ENCODE peak calls at places on chromosomes 13 and 19, in ten cellular contexts. One of them, this sample, is unnamed.

GRCh38 chr13:73329355-73329754 is 270.6 kb downstream of the KLF5 start:
- DNase-seq in A549: no peak
- DNase-seq in T-helper 2 cell treated with Interferon-gamma antibody and Interleukin-4, amounts not matched to agents 5 μg/mL and 100 μg/mL, for 36 hours: no peak
- DNase-seq in neural crest cell: no peak
- DNase-seq in SK-N-SH: no peak
- DNase-seq in stimulated activated CD4-positive, alpha-beta T cell treated with anti-CD3 and anti-CD28 coated beads, Interleukin-12 subunit alpha, Interleukin-12 subunit beta, amount 100 ng/mL, for 4 hours: no peak
- DNase-seq in H54: no peak
- DNase-seq in neural progenitor cell: no peak
- DNase-seq in NCI-H1105 treated with DMSO at 0.1 percent for 48 hours: no peak
- DNase-seq in activated CD4-positive, alpha-beta T cell treated with anti-CD3 and anti-CD28 coated beads for 24 hours: no peak
- DNase-seq in this sample: no peak

GRCh38 chr13:73177911-73178565 is 119.2 kb downstream of the KLF5 start:
- DNase-seq in neural crest cell: no peak
- DNase-seq in T-helper 2 cell treated with Interferon-gamma antibody and Interleukin-4, amounts not matched to agents 5 μg/mL and 100 μg/mL, for 36 hours: no peak
- DNase-seq in neural progenitor cell: no peak
- DNase-seq in activated CD4-positive, alpha-beta T cell treated with anti-CD3 and anti-CD28 coated beads for 24 hours: no peak
- DNase-seq in NCI-H1105 treated with DMSO at 0.1 percent for 48 hours: no peak
- DNase-seq in SK-N-SH: no peak
- DNase-seq in H54: no peak
- DNase-seq in A549: no peak
- DNase-seq in stimulated activated CD4-positive, alpha-beta T cell treated with anti-CD3 and anti-CD28 coated beads, Interleukin-12 subunit alpha, Interleukin-12 subunit beta, amount 100 ng/mL, for 4 hours: no peak
- DNase-seq in this sample: no peak

GRCh38 chr19:48171584-48172170 is 1.2 kb downstream of the ZSWIM9 start:
- DNase-seq in neural progenitor cell: no peak
- DNase-seq in A549: no peak
- DNase-seq in H54: no peak
- DNase-seq in T-helper 2 cell treated with Interferon-gamma antibody and Interleukin-4, amounts not matched to agents 5 μg/mL and 100 μg/mL, for 36 hours: no peak
- DNase-seq in neural crest cell: no peak
- DNase-seq in SK-N-SH: no peak
- DNase-seq in stimulated activated CD4-positive, alpha-beta T cell treated with anti-CD3 and anti-CD28 coated beads, Interleukin-12 subunit alpha, Interleukin-12 subunit beta, amount 100 ng/mL, for 4 hours: no peak
- DNase-seq in activated CD4-positive, alpha-beta T cell treated with anti-CD3 and anti-CD28 coated beads for 24 hours: no peak
- DNase-seq in NCI-H1105 treated with DMSO at 0.1 percent for 48 hours: no peak
- DNase-seq in this sample: no peak

GRCh38 chr13:47890146-47890814 is 110.8 kb downstream of the SUCLA2 start:
- DNase-seq in T-helper 2 cell treated with Interferon-gamma antibody and Interleukin-4, amounts not matched to agents 5 μg/mL and 100 μg/mL, for 36 hours: no peak
- DNase-seq in stimulated activated CD4-positive, alpha-beta T cell treated with anti-CD3 and anti-CD28 coated beads, Interleukin-12 subunit alpha, Interleukin-12 subunit beta, amount 100 ng/mL, for 4 hours: no peak
- DNase-seq in activated CD4-positive, alpha-beta T cell treated with anti-CD3 and anti-CD28 coated beads for 24 hours: no peak
- DNase-seq in NCI-H1105 treated with DMSO at 0.1 percent for 48 hours: no peak
- DNase-seq in H54: no peak
- DNase-seq in neural crest cell: no peak
- DNase-seq in SK-N-SH: no peak
- DNase-seq in A549: no peak
- DNase-seq in neural progenitor cell: no peak
- DNase-seq in this sample: no peak

GRCh38 chr19:50377051-50377441 is 789 bp downstream of the NR1H2 start:
- DNase-seq in SK-N-SH: peak
- DNase-seq in stimulated activated CD4-positive, alpha-beta T cell treated with anti-CD3 and anti-CD28 coated beads, Interleukin-12 subunit alpha, Interleukin-12 subunit beta, amount 100 ng/mL, for 4 hours: peak
- DNase-seq in T-helper 2 cell treated with Interferon-gamma antibody and Interleukin-4, amounts not matched to agents 5 μg/mL and 100 μg/mL, for 36 hours: no peak
- DNase-seq in neural crest cell: no peak
- DNase-seq in NCI-H1105 treated with DMSO at 0.1 percent for 48 hours: peak
- DNase-seq in activated CD4-positive, alpha-beta T cell treated with anti-CD3 and anti-CD28 coated beads for 24 hours: no peak
- DNase-seq in A549: peak
- DNase-seq in neural progenitor cell: no peak
- DNase-seq in H54: no peak
- DNase-seq in this sample: peak

GRCh38 chr19:41872384-41872774 is 4.7 kb upstream of the CD79A start:
- DNase-seq in neural progenitor cell: no peak
- DNase-seq in H54: no peak
- DNase-seq in NCI-H1105 treated with DMSO at 0.1 percent for 48 hours: no peak
- DNase-seq in activated CD4-positive, alpha-beta T cell treated with anti-CD3 and anti-CD28 coated beads for 24 hours: no peak
- DNase-seq in T-helper 2 cell treated with Interferon-gamma antibody and Interleukin-4, amounts not matched to agents 5 μg/mL and 100 μg/mL, for 36 hours: no peak
- DNase-seq in stimulated activated CD4-positive, alpha-beta T cell treated with anti-CD3 and anti-CD28 coated beads, Interleukin-12 subunit alpha, Interleukin-12 subunit beta, amount 100 ng/mL, for 4 hours: no peak
- DNase-seq in neural crest cell: no peak
- DNase-seq in SK-N-SH: no peak
- DNase-seq in A549: no peak
- DNase-seq in this sample: no peak

GRCh38 chr19:13748169-13748884 is 16.0 kb upstream of the MRI1 start:
- DNase-seq in stimulated activated CD4-positive, alpha-beta T cell treated with anti-CD3 and anti-CD28 coated beads, Interleukin-12 subunit alpha, Interleukin-12 subunit beta, amount 100 ng/mL, for 4 hours: no peak
- DNase-seq in neural progenitor cell: peak
- DNase-seq in activated CD4-positive, alpha-beta T cell treated with anti-CD3 and anti-CD28 coated beads for 24 hours: no peak
- DNase-seq in NCI-H1105 treated with DMSO at 0.1 percent for 48 hours: peak
- DNase-seq in neural crest cell: no peak
- DNase-seq in A549: peak
- DNase-seq in SK-N-SH: peak
- DNase-seq in H54: no peak
- DNase-seq in T-helper 2 cell treated with Interferon-gamma antibody and Interleukin-4, amounts not matched to agents 5 μg/mL and 100 μg/mL, for 36 hours: peak
- DNase-seq in this sample: peak

GRCh38 chr13:51959773-51960172 is 51.5 kb downstream of the ATP7B start:
- DNase-seq in stimulated activated CD4-positive, alpha-beta T cell treated with anti-CD3 and anti-CD28 coated beads, Interleukin-12 subunit alpha, Interleukin-12 subunit beta, amount 100 ng/mL, for 4 hours: no peak
- DNase-seq in A549: no peak
- DNase-seq in neural progenitor cell: no peak
- DNase-seq in T-helper 2 cell treated with Interferon-gamma antibody and Interleukin-4, amounts not matched to agents 5 μg/mL and 100 μg/mL, for 36 hours: no peak
- DNase-seq in H54: no peak
- DNase-seq in neural crest cell: no peak
- DNase-seq in activated CD4-positive, alpha-beta T cell treated with anti-CD3 and anti-CD28 coated beads for 24 hours: no peak
- DNase-seq in SK-N-SH: no peak
- DNase-seq in NCI-H1105 treated with DMSO at 0.1 percent for 48 hours: no peak
- DNase-seq in this sample: no peak

GRCh38 chr13:80469841-80470378 is 129.0 kb upstream of the SPRY2 start:
- DNase-seq in T-helper 2 cell treated with Interferon-gamma antibody and Interleukin-4, amounts not matched to agents 5 μg/mL and 100 μg/mL, for 36 hours: no peak
- DNase-seq in activated CD4-positive, alpha-beta T cell treated with anti-CD3 and anti-CD28 coated beads for 24 hours: no peak
- DNase-seq in A549: peak
- DNase-seq in H54: peak
- DNase-seq in stimulated activated CD4-positive, alpha-beta T cell treated with anti-CD3 and anti-CD28 coated beads, Interleukin-12 subunit alpha, Interleukin-12 subunit beta, amount 100 ng/mL, for 4 hours: no peak
- DNase-seq in neural progenitor cell: no peak
- DNase-seq in NCI-H1105 treated with DMSO at 0.1 percent for 48 hours: no peak
- DNase-seq in neural crest cell: no peak
- DNase-seq in SK-N-SH: no peak
- DNase-seq in this sample: no peak

GRCh38 chr13:112066624-112067004 is 335 bp upstream of the SOX1 start:
- DNase-seq in SK-N-SH: peak
- DNase-seq in neural crest cell: peak
- DNase-seq in activated CD4-positive, alpha-beta T cell treated with anti-CD3 and anti-CD28 coated beads for 24 hours: peak
- DNase-seq in NCI-H1105 treated with DMSO at 0.1 percent for 48 hours: peak
- DNase-seq in stimulated activated CD4-positive, alpha-beta T cell treated with anti-CD3 and anti-CD28 coated beads, Interleukin-12 subunit alpha, Interleukin-12 subunit beta, amount 100 ng/mL, for 4 hours: peak
- DNase-seq in neural progenitor cell: peak
- DNase-seq in A549: no peak
- DNase-seq in H54: no peak
- DNase-seq in T-helper 2 cell treated with Interferon-gamma antibody and Interleukin-4, amounts not matched to agents 5 μg/mL and 100 μg/mL, for 36 hours: no peak
- DNase-seq in this sample: no peak

GRCh38 chr13:44853641-44854040 is 135.6 kb downstream of the NUFIP1 start:
- DNase-seq in SK-N-SH: no peak
- DNase-seq in stimulated activated CD4-positive, alpha-beta T cell treated with anti-CD3 and anti-CD28 coated beads, Interleukin-12 subunit alpha, Interleukin-12 subunit beta, amount 100 ng/mL, for 4 hours: no peak
- DNase-seq in T-helper 2 cell treated with Interferon-gamma antibody and Interleukin-4, amounts not matched to agents 5 μg/mL and 100 μg/mL, for 36 hours: no peak
- DNase-seq in activated CD4-positive, alpha-beta T cell treated with anti-CD3 and anti-CD28 coated beads for 24 hours: no peak
- DNase-seq in H54: no peak
- DNase-seq in neural crest cell: no peak
- DNase-seq in A549: peak
- DNase-seq in NCI-H1105 treated with DMSO at 0.1 percent for 48 hours: peak
- DNase-seq in neural progenitor cell: no peak
- DNase-seq in this sample: no peak

GRCh38 chr19:10719466-10719961 is 1.6 kb downstream of the DNM2 start:
- DNase-seq in T-helper 2 cell treated with Interferon-gamma antibody and Interleukin-4, amounts not matched to agents 5 μg/mL and 100 μg/mL, for 36 hours: no peak
- DNase-seq in neural crest cell: no peak
- DNase-seq in SK-N-SH: no peak
- DNase-seq in stimulated activated CD4-positive, alpha-beta T cell treated with anti-CD3 and anti-CD28 coated beads, Interleukin-12 subunit alpha, Interleukin-12 subunit beta, amount 100 ng/mL, for 4 hours: no peak
- DNase-seq in A549: no peak
- DNase-seq in NCI-H1105 treated with DMSO at 0.1 percent for 48 hours: no peak
- DNase-seq in activated CD4-positive, alpha-beta T cell treated with anti-CD3 and anti-CD28 coated beads for 24 hours: no peak
- DNase-seq in H54: no peak
- DNase-seq in neural progenitor cell: no peak
- DNase-seq in this sample: no peak

GRCh38 chr19:28633223-28634030 is 579.5 kb downstream of the UQCRFS1 start:
- DNase-seq in A549: peak
- DNase-seq in SK-N-SH: peak
- DNase-seq in H54: peak
- DNase-seq in NCI-H1105 treated with DMSO at 0.1 percent for 48 hours: peak
- DNase-seq in T-helper 2 cell treated with Interferon-gamma antibody and Interleukin-4, amounts not matched to agents 5 μg/mL and 100 μg/mL, for 36 hours: peak
- DNase-seq in neural crest cell: peak
- DNase-seq in stimulated activated CD4-positive, alpha-beta T cell treated with anti-CD3 and anti-CD28 coated beads, Interleukin-12 subunit alpha, Interleukin-12 subunit beta, amount 100 ng/mL, for 4 hours: peak
- DNase-seq in activated CD4-positive, alpha-beta T cell treated with anti-CD3 and anti-CD28 coated beads for 24 hours: peak
- DNase-seq in neural progenitor cell: peak
- DNase-seq in this sample: peak

GRCh38 chr19:29571181-29571580 is 34.9 kb upstream of the POP4 start:
- DNase-seq in T-helper 2 cell treated with Interferon-gamma antibody and Interleukin-4, amounts not matched to agents 5 μg/mL and 100 μg/mL, for 36 hours: no peak
- DNase-seq in A549: no peak
- DNase-seq in neural crest cell: no peak
- DNase-seq in NCI-H1105 treated with DMSO at 0.1 percent for 48 hours: no peak
- DNase-seq in H54: no peak
- DNase-seq in stimulated activated CD4-positive, alpha-beta T cell treated with anti-CD3 and anti-CD28 coated beads, Interleukin-12 subunit alpha, Interleukin-12 subunit beta, amount 100 ng/mL, for 4 hours: no peak
- DNase-seq in activated CD4-positive, alpha-beta T cell treated with anti-CD3 and anti-CD28 coated beads for 24 hours: no peak
- DNase-seq in neural progenitor cell: no peak
- DNase-seq in SK-N-SH: no peak
- DNase-seq in this sample: no peak

GRCh38 chr19:12872941-12873890 is 8.0 kb downstream of the DNASE2 start:
- DNase-seq in H54: peak
- DNase-seq in NCI-H1105 treated with DMSO at 0.1 percent for 48 hours: no peak
- DNase-seq in neural progenitor cell: peak
- DNase-seq in SK-N-SH: peak
- DNase-seq in neural crest cell: no peak
- DNase-seq in activated CD4-positive, alpha-beta T cell treated with anti-CD3 and anti-CD28 coated beads for 24 hours: peak
- DNase-seq in stimulated activated CD4-positive, alpha-beta T cell treated with anti-CD3 and anti-CD28 coated beads, Interleukin-12 subunit alpha, Interleukin-12 subunit beta, amount 100 ng/mL, for 4 hours: peak
- DNase-seq in T-helper 2 cell treated with Interferon-gamma antibody and Interleukin-4, amounts not matched to agents 5 μg/mL and 100 μg/mL, for 36 hours: peak
- DNase-seq in A549: peak
- DNase-seq in this sample: peak

GRCh38 chr13:24923305-24923640 is 159.3 kb downstream of the RNF17 start:
- DNase-seq in T-helper 2 cell treated with Interferon-gamma antibody and Interleukin-4, amounts not matched to agents 5 μg/mL and 100 μg/mL, for 36 hours: peak
- DNase-seq in H54: peak
- DNase-seq in neural progenitor cell: no peak
- DNase-seq in A549: no peak
- DNase-seq in stimulated activated CD4-positive, alpha-beta T cell treated with anti-CD3 and anti-CD28 coated beads, Interleukin-12 subunit alpha, Interleukin-12 subunit beta, amount 100 ng/mL, for 4 hours: no peak
- DNase-seq in NCI-H1105 treated with DMSO at 0.1 percent for 48 hours: peak
- DNase-seq in activated CD4-positive, alpha-beta T cell treated with anti-CD3 and anti-CD28 coated beads for 24 hours: no peak
- DNase-seq in neural crest cell: no peak
- DNase-seq in SK-N-SH: peak
- DNase-seq in this sample: no peak

GRCh38 chr13:52104624-52105023 is 24.2 kb downstream of the NEK5 start:
- DNase-seq in SK-N-SH: no peak
- DNase-seq in NCI-H1105 treated with DMSO at 0.1 percent for 48 hours: no peak
- DNase-seq in H54: no peak
- DNase-seq in stimulated activated CD4-positive, alpha-beta T cell treated with anti-CD3 and anti-CD28 coated beads, Interleukin-12 subunit alpha, Interleukin-12 subunit beta, amount 100 ng/mL, for 4 hours: no peak
- DNase-seq in activated CD4-positive, alpha-beta T cell treated with anti-CD3 and anti-CD28 coated beads for 24 hours: no peak
- DNase-seq in neural progenitor cell: no peak
- DNase-seq in A549: peak
- DNase-seq in T-helper 2 cell treated with Interferon-gamma antibody and Interleukin-4, amounts not matched to agents 5 μg/mL and 100 μg/mL, for 36 hours: no peak
- DNase-seq in neural crest cell: no peak
- DNase-seq in this sample: no peak

GRCh38 chr19:4636761-4637160 is 2.6 kb upstream of the TNFAIP8L1 start:
- DNase-seq in neural crest cell: no peak
- DNase-seq in neural progenitor cell: no peak
- DNase-seq in H54: no peak
- DNase-seq in activated CD4-positive, alpha-beta T cell treated with anti-CD3 and anti-CD28 coated beads for 24 hours: no peak
- DNase-seq in A549: no peak
- DNase-seq in NCI-H1105 treated with DMSO at 0.1 percent for 48 hours: no peak
- DNase-seq in SK-N-SH: no peak
- DNase-seq in T-helper 2 cell treated with Interferon-gamma antibody and Interleukin-4, amounts not matched to agents 5 μg/mL and 100 μg/mL, for 36 hours: no peak
- DNase-seq in stimulated activated CD4-positive, alpha-beta T cell treated with anti-CD3 and anti-CD28 coated beads, Interleukin-12 subunit alpha, Interleukin-12 subunit beta, amount 100 ng/mL, for 4 hours: no peak
- DNase-seq in this sample: no peak

GRCh38 chr13:108895220-108895704 is 265.9 kb downstream of the MYO16 start:
- DNase-seq in SK-N-SH: peak
- DNase-seq in stimulated activated CD4-positive, alpha-beta T cell treated with anti-CD3 and anti-CD28 coated beads, Interleukin-12 subunit alpha, Interleukin-12 subunit beta, amount 100 ng/mL, for 4 hours: no peak
- DNase-seq in neural progenitor cell: peak
- DNase-seq in neural crest cell: no peak
- DNase-seq in H54: no peak
- DNase-seq in activated CD4-positive, alpha-beta T cell treated with anti-CD3 and anti-CD28 coated beads for 24 hours: no peak
- DNase-seq in T-helper 2 cell treated with Interferon-gamma antibody and Interleukin-4, amounts not matched to agents 5 μg/mL and 100 μg/mL, for 36 hours: no peak
- DNase-seq in NCI-H1105 treated with DMSO at 0.1 percent for 48 hours: peak
- DNase-seq in A549: peak
- DNase-seq in this sample: no peak

GRCh38 chr13:97212540-97213146 is 9.5 kb upstream of the MBNL2 start:
- DNase-seq in H54: peak
- DNase-seq in T-helper 2 cell treated with Interferon-gamma antibody and Interleukin-4, amounts not matched to agents 5 μg/mL and 100 μg/mL, for 36 hours: no peak
- DNase-seq in SK-N-SH: no peak
- DNase-seq in A549: peak
- DNase-seq in stimulated activated CD4-positive, alpha-beta T cell treated with anti-CD3 and anti-CD28 coated beads, Interleukin-12 subunit alpha, Interleukin-12 subunit beta, amount 100 ng/mL, for 4 hours: no peak
- DNase-seq in NCI-H1105 treated with DMSO at 0.1 percent for 48 hours: no peak
- DNase-seq in neural progenitor cell: no peak
- DNase-seq in neural crest cell: no peak
- DNase-seq in activated CD4-positive, alpha-beta T cell treated with anti-CD3 and anti-CD28 coated beads for 24 hours: no peak
- DNase-seq in this sample: no peak

GRCh38 chr13:40116008-40116407 is 460.5 kb downstream of the COG6 start:
- DNase-seq in H54: peak
- DNase-seq in neural progenitor cell: no peak
- DNase-seq in SK-N-SH: no peak
- DNase-seq in NCI-H1105 treated with DMSO at 0.1 percent for 48 hours: no peak
- DNase-seq in T-helper 2 cell treated with Interferon-gamma antibody and Interleukin-4, amounts not matched to agents 5 μg/mL and 100 μg/mL, for 36 hours: peak
- DNase-seq in A549: peak
- DNase-seq in stimulated activated CD4-positive, alpha-beta T cell treated with anti-CD3 and anti-CD28 coated beads, Interleukin-12 subunit alpha, Interleukin-12 subunit beta, amount 100 ng/mL, for 4 hours: no peak
- DNase-seq in activated CD4-positive, alpha-beta T cell treated with anti-CD3 and anti-CD28 coated beads for 24 hours: no peak
- DNase-seq in neural crest cell: no peak
- DNase-seq in this sample: peak

GRCh38 chr13:114111577-114111976 is 20.8 kb downstream of the RASA3 start:
- DNase-seq in NCI-H1105 treated with DMSO at 0.1 percent for 48 hours: no peak
- DNase-seq in H54: no peak
- DNase-seq in SK-N-SH: no peak
- DNase-seq in neural crest cell: no peak
- DNase-seq in A549: no peak
- DNase-seq in neural progenitor cell: no peak
- DNase-seq in activated CD4-positive, alpha-beta T cell treated with anti-CD3 and anti-CD28 coated beads for 24 hours: no peak
- DNase-seq in T-helper 2 cell treated with Interferon-gamma antibody and Interleukin-4, amounts not matched to agents 5 μg/mL and 100 μg/mL, for 36 hours: no peak
- DNase-seq in stimulated activated CD4-positive, alpha-beta T cell treated with anti-CD3 and anti-CD28 coated beads, Interleukin-12 subunit alpha, Interleukin-12 subunit beta, amount 100 ng/mL, for 4 hours: no peak
- DNase-seq in this sample: no peak

GRCh38 chr13:101204270-101205011 is 211.9 kb downstream of the NALCN start:
- DNase-seq in T-helper 2 cell treated with Interferon-gamma antibody and Interleukin-4, amounts not matched to agents 5 μg/mL and 100 μg/mL, for 36 hours: no peak
- DNase-seq in NCI-H1105 treated with DMSO at 0.1 percent for 48 hours: no peak
- DNase-seq in A549: no peak
- DNase-seq in stimulated activated CD4-positive, alpha-beta T cell treated with anti-CD3 and anti-CD28 coated beads, Interleukin-12 subunit alpha, Interleukin-12 subunit beta, amount 100 ng/mL, for 4 hours: no peak
- DNase-seq in neural progenitor cell: no peak
- DNase-seq in neural crest cell: no peak
- DNase-seq in H54: no peak
- DNase-seq in activated CD4-positive, alpha-beta T cell treated with anti-CD3 and anti-CD28 coated beads for 24 hours: no peak
- DNase-seq in SK-N-SH: peak
- DNase-seq in this sample: no peak

GRCh38 chr19:48664476-48664875 is 8.3 kb downstream of the NTN5 start:
- DNase-seq in activated CD4-positive, alpha-beta T cell treated with anti-CD3 and anti-CD28 coated beads for 24 hours: no peak
- DNase-seq in T-helper 2 cell treated with Interferon-gamma antibody and Interleukin-4, amounts not matched to agents 5 μg/mL and 100 μg/mL, for 36 hours: no peak
- DNase-seq in SK-N-SH: no peak
- DNase-seq in NCI-H1105 treated with DMSO at 0.1 percent for 48 hours: no peak
- DNase-seq in neural progenitor cell: no peak
- DNase-seq in stimulated activated CD4-positive, alpha-beta T cell treated with anti-CD3 and anti-CD28 coated beads, Interleukin-12 subunit alpha, Interleukin-12 subunit beta, amount 100 ng/mL, for 4 hours: no peak
- DNase-seq in neural crest cell: no peak
- DNase-seq in H54: no peak
- DNase-seq in A549: no peak
- DNase-seq in this sample: no peak

GRCh38 chr19:50826492-50827240 is 3.1 kb upstream of the KLK1 start:
- DNase-seq in stimulated activated CD4-positive, alpha-beta T cell treated with anti-CD3 and anti-CD28 coated beads, Interleukin-12 subunit alpha, Interleukin-12 subunit beta, amount 100 ng/mL, for 4 hours: no peak
- DNase-seq in A549: no peak
- DNase-seq in T-helper 2 cell treated with Interferon-gamma antibody and Interleukin-4, amounts not matched to agents 5 μg/mL and 100 μg/mL, for 36 hours: no peak
- DNase-seq in activated CD4-positive, alpha-beta T cell treated with anti-CD3 and anti-CD28 coated beads for 24 hours: no peak
- DNase-seq in SK-N-SH: no peak
- DNase-seq in NCI-H1105 treated with DMSO at 0.1 percent for 48 hours: no peak
- DNase-seq in neural crest cell: no peak
- DNase-seq in H54: no peak
- DNase-seq in neural progenitor cell: no peak
- DNase-seq in this sample: no peak

GRCh38 chr13:49540552-49540951 is 44.8 kb downstream of the PHF11 start:
- DNase-seq in stimulated activated CD4-positive, alpha-beta T cell treated with anti-CD3 and anti-CD28 coated beads, Interleukin-12 subunit alpha, Interleukin-12 subunit beta, amount 100 ng/mL, for 4 hours: no peak
- DNase-seq in SK-N-SH: no peak
- DNase-seq in neural crest cell: no peak
- DNase-seq in T-helper 2 cell treated with Interferon-gamma antibody and Interleukin-4, amounts not matched to agents 5 μg/mL and 100 μg/mL, for 36 hours: no peak
- DNase-seq in A549: no peak
- DNase-seq in neural progenitor cell: peak
- DNase-seq in H54: no peak
- DNase-seq in activated CD4-positive, alpha-beta T cell treated with anti-CD3 and anti-CD28 coated beads for 24 hours: no peak
- DNase-seq in NCI-H1105 treated with DMSO at 0.1 percent for 48 hours: no peak
- DNase-seq in this sample: peak

GRCh38 chr19:3620145-3620816 is 6.3 kb downstream of the CACTIN start:
- DNase-seq in H54: no peak
- DNase-seq in A549: no peak
- DNase-seq in T-helper 2 cell treated with Interferon-gamma antibody and Interleukin-4, amounts not matched to agents 5 μg/mL and 100 μg/mL, for 36 hours: no peak
- DNase-seq in neural progenitor cell: no peak
- DNase-seq in SK-N-SH: no peak
- DNase-seq in NCI-H1105 treated with DMSO at 0.1 percent for 48 hours: no peak
- DNase-seq in neural crest cell: no peak
- DNase-seq in stimulated activated CD4-positive, alpha-beta T cell treated with anti-CD3 and anti-CD28 coated beads, Interleukin-12 subunit alpha, Interleukin-12 subunit beta, amount 100 ng/mL, for 4 hours: no peak
- DNase-seq in activated CD4-positive, alpha-beta T cell treated with anti-CD3 and anti-CD28 coated beads for 24 hours: no peak
- DNase-seq in this sample: no peak

GRCh38 chr19:410243-410781 is 1.4 kb upstream of the C2CD4C start:
- DNase-seq in NCI-H1105 treated with DMSO at 0.1 percent for 48 hours: no peak
- DNase-seq in SK-N-SH: peak
- DNase-seq in A549: no peak
- DNase-seq in H54: no peak
- DNase-seq in neural crest cell: no peak
- DNase-seq in stimulated activated CD4-positive, alpha-beta T cell treated with anti-CD3 and anti-CD28 coated beads, Interleukin-12 subunit alpha, Interleukin-12 subunit beta, amount 100 ng/mL, for 4 hours: no peak
- DNase-seq in activated CD4-positive, alpha-beta T cell treated with anti-CD3 and anti-CD28 coated beads for 24 hours: no peak
- DNase-seq in neural progenitor cell: no peak
- DNase-seq in T-helper 2 cell treated with Interferon-gamma antibody and Interleukin-4, amounts not matched to agents 5 μg/mL and 100 μg/mL, for 36 hours: no peak
- DNase-seq in this sample: no peak